ENCODE peak calls at places on chromosome 16, in nine cellular contexts. C, D, L, G, E, T, O, R and X are unnamed samples.

GRCh38 chr16:17177968-17178880 is 292.5 kb downstream of the XYLT1 start:
- DNase-seq in C (no peak), D (peak; percentile 14), L (no peak), G (peak; percentile 4), E (no peak), T (peak; percentile 48), O (no peak), R (peak; percentile 73), X (no peak)

GRCh38 chr16:86604436-86605220 is 26.3 kb downstream of the FOXL1 start:
- DNase-seq in C (no peak), D (no peak), L (no peak), G (peak; percentile 33), E (peak; percentile 63), T (no peak), O (no peak), R (no peak), X (peak; percentile 47)

GRCh38 chr16:49605536-49606241 is 232.1 kb downstream of the C16orf78 start:
- DNase-seq in C (no peak), D (no peak), L (no peak), G (no peak), E (no peak), T (no peak), O (no peak), R (no peak), X (no peak)

GRCh38 chr16:48287239-48287638 is 39.9 kb upstream of the ABCC11 start:
- DNase-seq in C (no peak), D (no peak), L (no peak), G (no peak), E (no peak), T (no peak), O (no peak), R (peak; percentile 5), X (no peak)

GRCh38 chr16:56013962-56014552 is 138.9 kb upstream of the CES5A start:
- DNase-seq in C (no peak), D (peak; percentile 2), L (peak; percentile 36), G (peak; percentile 42), E (no peak), T (peak; percentile 90), O (peak; percentile 68), R (peak; percentile 38), X (peak; percentile 66)

GRCh38 chr16:27529962-27530361 is 19.8 kb downstream of the GTF3C1 start:
- DNase-seq in C (no peak), D (no peak), L (no peak), G (no peak), E (no peak), T (no peak), O (peak; percentile 20), R (no peak), X (no peak)

GRCh38 chr16:15829460-15829859 is 27.4 kb downstream of the MYH11 start:
- DNase-seq in C (peak; percentile 53), D (peak; percentile 25), L (no peak), G (no peak), E (no peak), T (peak; percentile 45), O (no peak), R (no peak), X (no peak)

GRCh38 chr16:54194008-54194731 is 92.4 kb downstream of the IRX3 start:
- DNase-seq in C (peak; percentile 89), D (peak; percentile 57), L (no peak), G (no peak), E (no peak), T (peak; percentile 64), O (peak; percentile 22), R (peak; percentile 61), X (no peak)

GRCh38 chr16:60989592-60989991 is 1046.6 kb downstream of the CDH8 start:
- DNase-seq in C (no peak), D (no peak), L (no peak), G (no peak), E (no peak), T (no peak), O (no peak), R (no peak), X (no peak)

GRCh38 chr16:4370570-4371480 is 823 bp upstream of the VASN start:
- DNase-seq in C (no peak), D (peak; percentile 94), L (no peak), G (no peak), E (no peak), T (no peak), O (no peak), R (no peak), X (no peak)

GRCh38 chr16:1026784-1027415 is 45.3 kb downstream of the SOX8 start:
- DNase-seq in C (no peak), D (no peak), L (no peak), G (no peak), E (no peak), T (no peak), O (no peak), R (no peak), X (no peak)

GRCh38 chr16:10992797-10993196 is 48.4 kb downstream of the CLEC16A start:
- DNase-seq in C (no peak), D (peak; percentile 73), L (peak; percentile 36), G (no peak), E (no peak), T (no peak), O (peak; percentile 91), R (peak; percentile 85), X (peak; percentile 62)

GRCh38 chr16:84926462-84926861 is 84.9 kb downstream of the ZDHHC7 start:
- DNase-seq in C (no peak), D (no peak), L (no peak), G (no peak), E (no peak), T (peak; percentile 27), O (no peak), R (no peak), X (no peak)

GRCh38 chr16:77009453-77009852 is 181.5 kb upstream of the MON1B start:
- DNase-seq in C (no peak), D (no peak), L (no peak), G (no peak), E (no peak), T (peak; percentile 23), O (no peak), R (no peak), X (no peak)

GRCh38 chr16:89853306-89853993 is 19.9 kb upstream of the TCF25 start:
- DNase-seq in C (no peak), D (no peak), L (no peak), G (no peak), E (no peak), T (no peak), O (no peak), R (no peak), X (no peak)

DNA sequence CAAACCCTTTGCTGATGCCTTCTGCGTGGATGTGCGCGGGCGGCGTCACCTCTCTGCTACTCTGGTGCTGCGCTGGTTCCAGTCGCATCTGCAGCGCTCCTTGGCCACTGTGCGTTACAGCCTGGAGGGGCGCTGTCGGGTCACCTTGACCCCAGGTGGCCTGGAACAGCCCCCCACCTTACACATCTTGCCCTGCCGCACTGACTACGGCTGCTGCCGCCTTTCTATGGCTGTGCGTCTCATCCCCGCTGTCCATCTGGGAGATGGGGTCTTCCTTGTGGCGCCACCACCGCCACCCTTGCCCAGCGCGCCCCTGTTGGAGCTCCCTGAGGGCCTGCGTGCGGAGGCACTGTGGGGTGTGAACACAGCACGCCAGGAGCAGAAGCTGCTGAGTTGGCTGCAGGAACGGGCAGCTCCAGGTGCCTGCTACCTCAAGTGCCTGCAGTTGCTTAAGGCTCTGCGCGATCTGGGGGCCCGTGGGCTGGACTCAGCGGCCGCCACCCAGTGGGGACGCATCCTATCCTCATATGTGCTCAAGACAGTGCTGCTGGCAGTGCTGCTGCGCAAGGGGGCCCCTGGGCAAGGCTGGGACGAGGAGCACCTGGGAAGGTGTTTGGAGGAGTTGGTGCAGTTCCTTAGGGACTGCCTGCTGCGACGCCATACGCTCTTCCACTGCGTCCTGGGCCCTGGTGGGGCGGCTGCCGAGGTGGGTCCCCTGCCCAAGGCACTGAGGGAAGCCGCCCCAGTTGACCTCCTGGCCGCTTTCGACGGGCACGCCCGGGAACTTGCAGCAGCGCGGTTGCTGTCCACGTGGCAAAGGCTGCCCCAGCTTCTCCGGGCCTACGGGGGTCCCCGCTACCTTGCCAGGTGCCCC is 1.6 kb downstream of the ITPRIPL2 start:
- DNase-seq in C (no peak), D (no peak), L (no peak), G (no peak), E (no peak), T (no peak), O (no peak), R (no peak), X (no peak)
- TF ChIP-seq CTCF in C (peak; percentile 49), D (peak; percentile 33), L (no peak), G (no peak), E (no peak), T (peak; percentile 54), O (no peak), R (peak; percentile 41), X (no peak)

DNA sequence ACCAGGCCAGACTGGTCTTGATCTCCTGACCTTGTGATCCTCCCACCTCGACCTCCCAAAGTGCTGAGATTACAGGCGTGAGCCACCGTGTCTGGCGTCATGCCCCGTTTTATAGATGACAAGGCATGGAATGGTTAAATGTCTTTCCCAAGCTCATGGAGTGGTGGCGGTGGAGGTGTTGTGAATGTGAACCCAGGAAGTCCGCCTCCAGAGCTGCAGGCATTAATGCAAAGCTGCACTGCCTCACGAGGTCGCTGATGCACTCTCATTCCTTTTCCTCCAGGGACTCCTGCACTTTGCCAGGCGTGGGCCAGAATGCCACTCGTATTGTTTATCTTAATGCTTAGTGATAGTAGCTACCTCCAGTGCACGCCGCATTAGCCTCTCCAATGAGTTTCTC is 149.6 kb downstream of the WWOX start:
- DNase-seq in C (no peak), D (no peak), L (peak; percentile 12), G (no peak), E (no peak), T (peak; percentile 53), O (no peak), R (no peak), X (no peak)
- TF ChIP-seq CTCF in C (no peak), D (no peak), L (no peak), G (no peak), E (no peak), T (no peak), O (no peak), R (no peak), X (no peak)

DNA sequence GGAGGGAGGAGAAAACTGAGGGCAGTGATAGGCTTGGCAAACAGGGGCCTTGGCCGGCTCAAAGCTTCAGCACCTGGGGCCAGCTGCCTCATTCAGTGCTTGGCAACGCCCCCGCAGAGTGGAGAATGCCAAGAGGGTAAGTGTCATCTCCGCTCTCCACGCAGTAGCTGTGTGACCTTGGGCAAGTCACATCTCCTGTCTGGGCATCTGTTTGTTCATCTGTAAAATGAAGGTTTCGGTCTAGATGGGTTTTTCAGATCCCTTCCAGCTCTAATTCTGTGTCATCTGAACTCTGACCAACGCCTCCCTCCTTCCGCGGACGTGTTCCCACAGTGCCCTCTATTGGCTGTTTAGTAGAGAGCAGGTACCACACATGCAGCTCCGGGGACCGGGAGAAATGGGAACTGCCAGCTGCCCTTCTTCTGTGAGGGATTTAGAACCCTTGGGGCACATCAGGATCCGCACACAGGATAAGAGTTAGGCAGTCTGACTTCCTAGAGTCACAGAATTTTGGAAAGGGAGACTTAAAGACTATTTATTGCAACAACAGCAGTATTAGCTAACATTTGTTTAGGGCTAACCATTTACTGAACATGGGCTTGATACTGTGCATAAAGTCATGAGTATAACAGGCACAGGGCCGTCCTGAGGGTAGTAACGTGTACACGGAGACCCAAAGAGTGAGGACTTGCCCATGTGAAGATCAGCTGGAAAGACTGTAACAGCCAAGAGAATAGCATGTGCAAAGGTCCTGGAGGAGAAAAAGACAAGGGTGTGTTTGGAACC is 26.8 kb downstream of the GP2 start:
- DNase-seq in C (peak; percentile 56), D (peak; percentile 51), L (peak; percentile 63), G (peak; percentile 72), E (no peak), T (peak; percentile 75), O (peak; percentile 39), R (peak; percentile 4), X (peak; percentile 60)
- TF ChIP-seq CTCF in C (peak; percentile 49), D (peak; percentile 57), L (peak; percentile 73), G (peak; percentile 83), E (peak; percentile 39), T (peak; percentile 81), O (peak; percentile 42), R (peak; percentile 69), X (peak; percentile 72)

GRCh38 chr16:78028018-78028417 is 5.7 kb downstream of the CLEC3A start:
- DNase-seq in C (no peak), D (no peak), L (no peak), G (no peak), E (no peak), T (no peak), O (no peak), R (no peak), X (no peak)
- TF ChIP-seq CTCF in C (no peak), D (no peak), L (no peak), G (no peak), E (no peak), T (no peak), O (no peak), R (no peak), X (no peak)